ENCODE peak calls at places on chromosomes 2 and 18, in five cellular contexts. M is HepG2, R is Peyer's patch, B is uterus, N is ovary. W is an unnamed sample.

GRCh38 chr2:71892132-71892730 is 255.4 kb downstream of the CYP26B1 start:
- DNase-seq in M (no peak), R (no peak), B (no peak), N (no peak), W (no peak)

GRCh38 chr2:52416340-52416739 is 1351.3 kb upstream of the CHAC2 start:
- DNase-seq in M (no peak), R (no peak), B (no peak), N (no peak), W (no peak)

GRCh38 chr2:118431188-118431562 is 342.9 kb downstream of the INSIG2 start:
- DNase-seq in M (no peak), R (no peak), B (no peak), N (no peak), W (no peak)

GRCh38 chr18:58195278-58195721 is 151.3 kb downstream of the NEDD4L start:
- DNase-seq in M (no peak), R (peak; percentile 68), B (peak; percentile 24), N (no peak), W (peak; percentile 7)

GRCh38 chr2:188291142-188291616 is 495 bp upstream of the GULP1 start:
- DNase-seq in M (no peak), R (peak; percentile 53), B (no peak), N (no peak), W (no peak)

GRCh38 chr2:229869226-229869625 is 52.6 kb downstream of the TRIP12 start:
- DNase-seq in M (no peak), R (no peak), B (no peak), N (no peak), W (no peak)

GRCh38 chr2:54599914-54600313 is 123.5 kb upstream of the EML6 start:
- DNase-seq in M (no peak), R (peak; percentile 65), B (peak; percentile 45), N (no peak), W (no peak)

GRCh38 chr2:53768233-53768542 is 584 bp downstream of the CHAC2 start:
- DNase-seq in M (no peak), R (no peak), B (no peak), N (no peak), W (no peak)

GRCh38 chr2:85540131-85540587 is 1.2 kb downstream of the MAT2A start:
- DNase-seq in M (no peak), R (no peak), B (no peak), N (no peak), W (no peak)
- TF ChIP-seq POLR2A in M (no peak), R (no peak), B (no peak), N (no peak), W (no peak)

GRCh38 chr2:98445167-98445522 is 487 bp downstream of the INPP4A start:
- DNase-seq in M (no peak), R (no peak), B (no peak), N (no peak), W (no peak)

GRCh38 chr2:98446850-98447249 is 2.2 kb downstream of the INPP4A start:
- DNase-seq in M (no peak), R (no peak), B (no peak), N (no peak), W (no peak)

GRCh38 chr2:98445708-98446577 is 1.3 kb downstream of the INPP4A start:
- DNase-seq in M (no peak), R (no peak), B (no peak), N (no peak), W (no peak)

GRCh38 chr2:98442488-98442887 is 2.2 kb upstream of the INPP4A start:
- DNase-seq in M (no peak), R (no peak), B (no peak), N (no peak), W (no peak)

GRCh38 chr2:98444436-98445166 is at the start of gene INPP4A:
- DNase-seq in M (peak; percentile 66), R (peak; percentile 86), B (peak; percentile 74), N (peak; percentile 72), W (peak; percentile 68)
- TF ChIP-seq POLR2A in M (peak; percentile 88), R (peak; percentile 14), B (peak; percentile 28), N (no peak), W (peak; percentile 85)

DNA sequence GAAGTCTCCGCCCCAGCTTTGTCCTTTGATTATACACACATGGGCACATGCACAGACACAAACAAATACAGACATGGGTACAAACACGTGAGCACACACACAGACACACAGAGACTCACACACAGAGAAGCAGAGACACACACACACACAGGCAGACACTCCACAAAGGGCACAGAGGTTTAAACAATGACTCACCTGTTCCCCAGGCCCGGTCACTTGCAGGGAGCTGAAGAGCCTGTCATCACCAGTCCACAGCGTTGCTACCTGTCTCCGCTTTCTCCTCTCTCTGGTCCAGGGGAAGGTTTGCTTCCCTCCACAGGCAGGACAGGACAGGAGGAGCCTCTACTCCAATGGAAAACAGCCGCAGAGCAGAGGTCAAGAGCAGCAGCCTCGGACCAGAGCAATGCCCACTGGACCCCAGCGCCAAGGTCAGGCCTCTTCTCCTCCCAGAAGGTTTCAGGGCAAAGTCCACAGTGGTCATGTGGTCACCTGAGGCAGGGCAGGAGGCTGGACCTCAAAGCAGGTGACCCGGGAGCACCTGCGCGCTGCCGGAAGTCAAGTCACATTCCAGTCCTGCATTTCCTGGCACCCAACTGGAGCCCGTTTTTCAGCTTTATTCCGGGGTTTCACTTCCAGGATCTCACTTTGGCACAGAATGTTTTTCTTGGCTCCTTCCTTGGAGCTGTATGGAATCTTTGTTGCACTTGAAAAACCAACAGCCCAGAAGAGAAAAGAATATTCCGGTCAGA is at the start of gene RAB17:
- DNase-seq in M (peak; percentile 90), R (peak; percentile 88), B (no peak), N (no peak), W (peak; percentile 40)
- TF ChIP-seq POLR2A in M (peak; percentile 71), R (peak; percentile 48), B (no peak), N (no peak), W (no peak)

GRCh38 chr2:29477186-29477585 is 362.0 kb downstream of the CLIP4 start:
- DNase-seq in M (no peak), R (no peak), B (no peak), N (no peak), W (no peak)
- TF ChIP-seq POLR2A in M (no peak), R (no peak), B (no peak), N (no peak), W (no peak)

GRCh38 chr2:190994148-190994547 is 19.8 kb downstream of the STAT1 start:
- DNase-seq in M (no peak), R (no peak), B (no peak), N (no peak), W (no peak)

GRCh38 chr2:190996947-190997346 is 17.0 kb downstream of the STAT1 start:
- DNase-seq in M (no peak), R (no peak), B (no peak), N (no peak), W (no peak)

GRCh38 chr2:190990132-190990531 is 23.8 kb downstream of the STAT1 start:
- DNase-seq in M (no peak), R (no peak), B (no peak), N (no peak), W (no peak)

GRCh38 chr2:190996338-190996946 is 17.5 kb downstream of the STAT1 start:
- DNase-seq in M (peak; percentile 70), R (no peak), B (no peak), N (no peak), W (no peak)

DNA sequence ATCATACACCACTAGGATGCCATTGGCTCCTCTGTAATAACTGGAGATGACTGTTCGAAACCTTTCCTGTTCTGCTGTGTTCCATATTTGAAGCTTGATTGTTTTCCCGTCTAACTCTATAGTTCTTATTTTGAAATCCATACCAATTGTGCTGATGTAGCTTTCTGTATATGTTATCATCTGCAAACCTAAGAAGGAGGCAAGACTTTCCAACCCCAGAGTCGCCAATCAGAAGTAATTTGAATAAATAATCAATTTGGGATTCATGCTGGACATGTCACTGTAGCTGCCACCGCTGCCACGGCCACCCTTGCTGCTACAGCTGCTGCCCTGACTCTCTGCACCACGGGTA is 20.7 kb downstream of the STAT1 start:
- DNase-seq in M (no peak), R (no peak), B (no peak), N (no peak), W (no peak)
- TF ChIP-seq POLR2A in M (no peak), R (no peak), B (no peak), N (no peak), W (no peak)

DNA sequence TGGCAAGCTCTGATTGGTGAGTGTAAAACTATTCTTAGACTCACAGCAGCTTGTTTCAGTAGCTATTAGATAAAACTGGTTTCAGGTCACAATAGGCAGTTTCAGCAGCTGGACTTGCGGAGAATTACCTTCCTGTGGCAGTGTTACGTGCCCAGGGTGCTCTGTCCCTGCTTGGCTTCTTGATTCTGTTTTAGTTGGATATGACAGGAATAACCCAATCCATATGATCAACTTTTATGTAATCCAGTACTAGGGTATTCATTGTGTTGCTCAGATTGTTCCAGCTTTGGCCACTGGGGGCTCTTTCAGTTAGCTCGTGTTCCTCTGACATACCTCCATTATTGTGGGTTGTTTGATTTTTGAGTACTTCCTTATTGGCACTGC is 43.1 kb downstream of the INPP4A start:
- DNase-seq in M (peak; percentile 66), R (no peak), B (no peak), N (no peak), W (no peak)
- TF ChIP-seq POLR2A in M (no peak), R (no peak), B (no peak), N (no peak), W (no peak)